ENCODE peak calls at places on chromosomes 3 and 15, in six cellular contexts. T is Panc1, K is HCT116, J is GM23338, A is stomach, W is endothelial cell of umbilical vein. D is an unnamed sample. For H3K27me3, the result is how much of the 10 kb centered on the place peaks cover.

GRCh38 chr15:88635343-88635742 is 3.5 kb upstream of the ISG20 start:
- DNase-seq in K (no peak), T (no peak), A (no peak), W (no peak), J (no peak), D (no peak)

GRCh38 chr15:92915766-92916435 is 15.8 kb downstream of the CHD2 start:
- DNase-seq in K (no peak), W (peak), A (no peak), J (peak), T (no peak), D (no peak)

GRCh38 chr3:82509951-82510603 is 748.6 kb upstream of the GBE1 start:
- DNase-seq in T (no peak), J (no peak), K (no peak), W (no peak), A (no peak), D (no peak)

GRCh38 chr3:139427283-139428060 is 38.0 kb upstream of the COPB2 start:
- DNase-seq in W (peak), J (peak), K (peak), T (peak), A (no peak), D (peak)

GRCh38 chr3:185473290-185473815 is 25.5 kb downstream of the TMEM41A start:
- DNase-seq in J (no peak), W (no peak), T (no peak), K (peak), A (no peak), D (no peak)

GRCh38 chr15:54082836-54083492 is 104.7 kb downstream of the UNC13C start:
- DNase-seq in K (no peak), A (no peak), J (peak), T (peak), W (peak), D (no peak)

GRCh38 chr15:70492240-70493177 is 270.8 kb downstream of the UACA start:
- DNase-seq in T (no peak), A (peak), J (peak), K (no peak), W (peak), D (peak)

GRCh38 chr3:127484601-127485388 is 105.7 kb downstream of the TPRA1 start:
- DNase-seq in T (no peak), W (no peak), K (no peak), J (no peak), A (peak), D (no peak)

GRCh38 chr15:97114900-97115763 is 784.6 kb downstream of the NR2F2 start:
- DNase-seq in A (no peak), T (no peak), K (no peak), W (no peak), J (no peak), D (no peak)

GRCh38 chr15:97115764-97116075 is 785.2 kb downstream of the NR2F2 start:
- DNase-seq in A (no peak), W (no peak), J (no peak), T (no peak), K (no peak), D (no peak)
- H3K27me3 ChIP-seq in A (under half), W (under half), J (under half), T (under half), K (under half), D (under half)

DNA sequence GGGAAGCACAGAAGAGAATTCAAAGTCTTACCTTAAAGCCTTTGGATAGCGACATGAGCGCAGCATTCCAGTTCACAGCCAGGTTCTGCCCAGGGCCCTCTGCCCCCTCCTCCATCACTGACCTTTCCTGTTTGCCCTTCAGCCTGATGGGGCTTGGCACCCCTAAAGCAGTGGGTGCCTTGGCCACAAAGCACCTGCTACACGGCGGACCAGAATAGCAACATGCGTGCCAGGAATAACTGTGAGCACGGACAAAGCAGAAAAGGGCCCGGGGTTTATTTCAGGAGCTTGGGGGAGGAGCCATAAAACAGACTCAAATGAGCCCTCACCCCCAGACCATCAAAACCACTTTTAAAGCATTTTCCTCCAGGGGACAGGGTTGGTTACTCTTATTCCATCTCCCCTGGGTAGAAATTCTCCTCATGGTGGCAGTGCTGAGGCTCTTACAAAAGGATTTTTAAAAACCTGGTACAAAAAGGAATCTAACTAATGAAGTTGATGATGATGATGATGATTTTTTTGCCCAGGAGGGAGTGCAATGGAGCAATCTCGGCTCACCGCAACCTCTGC is 135.4 kb downstream of the KLF13 start:
- DNase-seq in W (no peak), A (peak), K (no peak), J (peak), T (no peak), D (no peak)
- TF ChIP-seq CTCF in W (no peak), A (no peak), K (no peak), J (peak), T (no peak), D (no peak)

GRCh38 chr3:64687781-64688515 is at the start of gene ADAMTS9:
- DNase-seq in J (peak), W (peak), K (no peak), T (no peak), A (peak), D (no peak)
- TF ChIP-seq POLR2AphosphoS5 in J (no peak), W (peak), K (no peak), T (no peak), A (peak), D (no peak)

GRCh38 chr3:20561166-20561565 is 375.2 kb upstream of the SGO1 start:
- DNase-seq in K (no peak), A (no peak), T (no peak), W (no peak), J (no peak), D (no peak)
- H3K27me3 ChIP-seq in K (under half), A (under half), T (under half), W (under half), J (under half), D (under half)

GRCh38 chr3:42795621-42796181 is 8.6 kb downstream of the HIGD1A start:
- DNase-seq in W (no peak), J (no peak), K (no peak), A (no peak), T (no peak), D (no peak)
- TF ChIP-seq CTCF in W (no peak), J (no peak), K (no peak), A (no peak), T (no peak), D (no peak)

GRCh38 chr3:101941253-101942039 is 92.1 kb downstream of the NFKBIZ start:
- DNase-seq in A (no peak), K (no peak), W (peak), T (no peak), J (no peak), D (no peak)

GRCh38 chr3:101938262-101938847 is 89.0 kb downstream of the NFKBIZ start:
- DNase-seq in J (no peak), A (no peak), K (no peak), T (no peak), W (peak), D (no peak)

GRCh38 chr3:101939391-101939790 is 90.1 kb downstream of the NFKBIZ start:
- DNase-seq in T (no peak), K (no peak), W (no peak), J (no peak), A (no peak), D (no peak)

GRCh38 chr3:101942356-101942755 is 93.0 kb downstream of the NFKBIZ start:
- DNase-seq in J (no peak), W (no peak), A (no peak), K (no peak), T (no peak), D (no peak)

GRCh38 chr3:101940521-101940992 is 91.2 kb downstream of the NFKBIZ start:
- DNase-seq in W (peak), T (no peak), A (no peak), J (peak), K (no peak), D (no peak)
- TF ChIP-seq POLR2AphosphoS5 in W (peak), T (no peak), A (no peak), J (no peak), K (no peak), D (no peak)

GRCh38 chr3:72290859-72291641 is 506.1 kb upstream of the PROK2 start:
- DNase-seq in T (no peak), K (no peak), A (no peak), W (no peak), J (no peak), D (no peak)
- H3K27me3 ChIP-seq in T (under half), K (half or more), A (under half), W (half or more), J (under half), D (under half)